ENCODE peak calls at places on chromosomes 12 and 14, in six cellular contexts. V, Y, A, G, Z and E are unnamed samples.

GRCh38 chr12:46959484-46959883 is 119.9 kb upstream of the PCED1B start:
- DNase-seq in V (peak; percentile 85), Z (no peak), G (no peak), A (no peak), Y (peak; percentile 65), E (no peak)

GRCh38 chr14:103290961-103291360 is 43.1 kb upstream of the EIF5 start:
- DNase-seq in Z (no peak), G (no peak), A (no peak), V (no peak), Y (no peak), E (no peak)

GRCh38 chr12:83042441-83043215 is 355.9 kb downstream of the TMTC2 start:
- DNase-seq in G (no peak), A (no peak), V (no peak), Y (no peak), Z (peak; percentile 49), E (no peak)

GRCh38 chr12:58965568-58965967 is 45.3 kb upstream of the LRIG3 start:
- DNase-seq in V (no peak), G (no peak), A (no peak), Z (no peak), Y (no peak), E (no peak)

GRCh38 chr12:10214131-10214876 is 1.6 kb downstream of the GABARAPL1 start:
- DNase-seq in A (no peak), Y (peak; percentile 13), G (no peak), Z (no peak), V (peak; percentile 63), E (no peak)

GRCh38 chr12:46266869-46267617 is 1.8 kb downstream of the SLC38A1 start:
- DNase-seq in V (peak; percentile 69), A (no peak), Y (peak; percentile 47), G (peak; percentile 76), Z (peak; percentile 49), E (peak; percentile 57)

GRCh38 chr12:108633534-108634224 is at the start of gene SELPLG:
- DNase-seq in A (no peak), Z (peak; percentile 47), Y (no peak), V (no peak), G (peak; percentile 95), E (peak; percentile 65)

GRCh38 chr12:48601013-48601756 is 31.3 kb upstream of the LALBA start:
- DNase-seq in Y (no peak), A (no peak), Z (no peak), G (no peak), V (peak; percentile 8), E (no peak)

GRCh38 chr12:103833095-103833777 is 7.8 kb downstream of the NT5DC3 start:
- DNase-seq in V (peak; percentile 50), Z (no peak), Y (no peak), A (no peak), G (no peak), E (no peak)

GRCh38 chr14:38546932-38547551 is 291.1 kb upstream of the CLEC14A start:
- DNase-seq in A (no peak), V (no peak), Y (no peak), Z (no peak), G (no peak), E (no peak)

GRCh38 chr14:97458302-97459137 is 661.3 kb downstream of the VRK1 start:
- DNase-seq in G (peak; percentile 56), A (no peak), Y (no peak), V (no peak), Z (peak; percentile 20), E (no peak)

GRCh38 chr14:59582161-59582560 is 5.5 kb upstream of the CCDC175 start:
- DNase-seq in G (no peak), Y (no peak), Z (no peak), V (no peak), A (no peak), E (no peak)

GRCh38 chr12:79121486-79121885 is 256.9 kb downstream of the SYT1 start:
- DNase-seq in G (no peak), Y (no peak), Z (no peak), V (no peak), A (no peak), E (no peak)

GRCh38 chr14:105146181-105146975 is 22.2 kb downstream of the JAG2 start:
- DNase-seq in Z (no peak), G (peak; percentile 24), A (no peak), Y (no peak), V (no peak), E (peak; percentile 14)

GRCh38 chr12:24133385-24133784 is 183.9 kb upstream of the SOX5 start:
- DNase-seq in A (no peak), Z (no peak), G (no peak), V (no peak), Y (no peak), E (no peak)

GRCh38 chr12:116434155-116435065 is 124.8 kb upstream of the MAP1LC3B2 start:
- DNase-seq in G (peak; percentile 87), Y (peak; percentile 94), V (peak; percentile 95), Z (peak; percentile 67), A (peak; percentile 78), E (peak; percentile 79)

GRCh38 chr14:88729159-88729558 is 63.6 kb downstream of the EML5 start:
- DNase-seq in A (no peak), Y (no peak), G (no peak), Z (no peak), V (peak; percentile 1), E (no peak)

GRCh38 chr14:52553671-52554575 is 1.3 kb downstream of the GPR137C start:
- DNase-seq in G (peak; percentile 92), A (peak; percentile 68), V (peak; percentile 90), Z (peak; percentile 91), Y (peak; percentile 75), E (peak; percentile 85)

GRCh38 chr14:64726585-64726890 is 22.3 kb downstream of the PLEKHG3 start:
- DNase-seq in V (no peak), A (no peak), Z (no peak), G (no peak), Y (peak; percentile 92), E (peak; percentile 13)

GRCh38 chr12:110913119-110914056 is 7.0 kb downstream of the MYL2 start:
- DNase-seq in G (no peak), Y (no peak), V (no peak), A (no peak), Z (no peak), E (no peak)

GRCh38 chr12:6213969-6214368 is 13.8 kb downstream of the CD9 start:
- DNase-seq in A (no peak), Z (no peak), G (no peak), Y (no peak), V (no peak), E (no peak)

GRCh38 chr12:6214633-6215032 is 14.4 kb downstream of the CD9 start:
- DNase-seq in Y (peak; percentile 43), A (no peak), Z (no peak), V (no peak), G (no peak), E (no peak)

GRCh38 chr12:6216581-6216980 is 16.4 kb downstream of the CD9 start:
- DNase-seq in A (no peak), V (no peak), G (no peak), Y (no peak), Z (no peak), E (no peak)

GRCh38 chr12:6215120-6215807 is 15.1 kb downstream of the CD9 start:
- DNase-seq in Y (peak; percentile 65), V (no peak), Z (no peak), A (no peak), G (no peak), E (no peak)

GRCh38 chr12:6215932-6216494 is 15.8 kb downstream of the CD9 start:
- DNase-seq in G (peak; percentile 93), A (peak; percentile 58), V (peak; percentile 80), Z (peak; percentile 94), Y (peak; percentile 99), E (no peak)
- H3K4me1 ChIP-seq in G (peaks cover 80% of the 10 kb centered on the region), A (no peaks in the 10 kb centered on the region), V (peaks cover 18% of the 10 kb centered on the region), Z (peaks cover 42% of the 10 kb centered on the region), Y (peaks cover 86% of the 10 kb centered on the region), E (peaks cover 99% of the 10 kb centered on the region)

GRCh38 chr12:78037707-78038106 is 207.0 kb downstream of the NAV3 start:
- DNase-seq in G (no peak), Z (no peak), Y (no peak), V (no peak), A (no peak), E (no peak)
- TF ChIP-seq CTCF in G (no peak), Z (no peak), Y (no peak), V (no peak), A (no peak), E (no peak)

DNA sequence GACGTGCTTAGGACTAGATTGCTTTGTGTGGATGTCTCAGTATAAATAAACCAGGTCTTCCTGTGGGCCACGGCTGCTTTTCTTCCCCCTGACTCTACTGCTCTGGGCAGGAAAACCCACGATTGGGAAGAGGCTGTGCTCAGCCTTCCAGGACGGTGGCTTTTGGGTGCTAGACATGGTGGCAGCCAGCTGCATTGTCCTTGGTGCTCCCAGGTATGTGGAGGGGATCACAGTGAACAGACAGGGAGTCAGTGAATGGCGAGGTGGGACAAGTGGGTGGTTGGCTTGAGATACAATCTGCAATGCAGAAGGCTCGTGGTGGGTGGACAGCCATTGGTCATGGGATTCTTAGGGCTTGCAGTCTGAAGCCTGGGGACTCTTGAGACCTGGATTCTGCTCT is 366.3 kb downstream of the AACS start:
- DNase-seq in Y (no peak), G (no peak), Z (no peak), A (no peak), V (no peak), E (no peak)
- H3K4me1 ChIP-seq in Y (no peaks in the 10 kb centered on the region), G (no peaks in the 10 kb centered on the region), Z (no peaks in the 10 kb centered on the region), A (no peaks in the 10 kb centered on the region), V (no peaks in the 10 kb centered on the region), E (no peaks in the 10 kb centered on the region)

GRCh38 chr14:71320734-71321555 is 413.7 kb downstream of the PCNX1 start:
- DNase-seq in A (peak; percentile 20), Z (peak; percentile 74), Y (peak; percentile 51), G (peak; percentile 81), V (peak; percentile 63), E (peak; percentile 57)
- TF ChIP-seq CTCF in A (no peak), Z (no peak), Y (no peak), G (no peak), V (no peak), E (no peak)

DNA sequence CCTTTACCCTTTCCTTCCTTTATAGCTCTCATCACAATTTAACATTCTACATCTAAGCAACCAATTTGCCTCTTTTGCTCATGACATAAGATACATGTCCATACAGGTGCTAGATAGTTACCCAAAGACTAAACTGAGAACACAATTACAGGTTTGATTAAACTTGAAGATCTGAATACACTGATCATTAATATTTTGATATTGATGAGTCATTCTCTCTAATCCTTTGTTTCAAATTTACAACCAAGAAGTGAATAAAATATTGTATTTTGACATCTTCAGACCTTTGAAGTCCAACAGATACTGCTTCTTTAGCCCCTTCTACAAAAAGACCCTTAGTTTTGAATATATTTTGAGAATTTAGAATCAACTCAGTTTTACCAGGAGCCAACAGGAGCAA is 2.6 kb downstream of the NAP1L1 start:
- DNase-seq in Y (no peak), Z (no peak), G (no peak), V (no peak), A (no peak), E (no peak)
- H3K4me1 ChIP-seq in Y (peaks cover 31% of the 10 kb centered on the region), Z (peaks cover 12% of the 10 kb centered on the region), G (peaks cover 53% of the 10 kb centered on the region), V (peaks cover 8% of the 10 kb centered on the region), A (no peaks in the 10 kb centered on the region), E (peaks cover 69% of the 10 kb centered on the region)

GRCh38 chr14:21997300-21997699 is 323.7 kb upstream of the OR4E1 start:
- DNase-seq in G (no peak), Z (no peak), V (no peak), A (no peak), Y (no peak), E (no peak)
- TF ChIP-seq CTCF in G (peak; percentile 12), Z (no peak), V (peak; percentile 6), A (no peak), Y (no peak), E (peak; percentile 15)